ENCODE peak calls at places on chromosome 13, in five cellular contexts. L is activated T-cell treated with anti-CD3 and anti-CD28 coated beads, Interleukin-2, amount 50 U/mL, for 72 hours; R is H54; E is NCI-H1092 treated with DMSO at 0.1 percent for 48 hours; B is tibial artery. K is an unnamed sample.

GRCh38 chr13:50015263-50015662 is at the start of gene KCNRG:
- DNase-seq in L (no peak), R (no peak), E (no peak), B (no peak), K (no peak)

GRCh38 chr13:40152145-40152544 is 496.7 kb downstream of the COG6 start:
- DNase-seq in L (no peak), R (peak), E (no peak), B (peak), K (peak)

GRCh38 chr13:37074703-37075102 is 15.2 kb upstream of the SUPT20H start:
- DNase-seq in L (no peak), R (no peak), E (peak), B (no peak), K (peak)

GRCh38 chr13:42075517-42075916 is 27.1 kb downstream of the DGKH start:
- DNase-seq in L (no peak), R (no peak), E (no peak), B (no peak), K (no peak)

GRCh38 chr13:108777421-108778420 is 148.3 kb downstream of the MYO16 start:
- DNase-seq in L (no peak), R (no peak), E (no peak), B (no peak), K (no peak)

GRCh38 chr13:32956595-32956933 is 59.7 kb upstream of the KL start:
- DNase-seq in L (no peak), R (no peak), E (no peak), B (no peak), K (no peak)

GRCh38 chr13:93700115-93700514 is 473.5 kb downstream of the GPC6 start:
- DNase-seq in L (no peak), R (no peak), E (no peak), B (no peak), K (no peak)

GRCh38 chr13:111486331-111486730 is 165.9 kb downstream of the TEX29 start:
- DNase-seq in L (no peak), R (no peak), E (no peak), B (no peak), K (no peak)

GRCh38 chr13:36447501-36447900 is 15.2 kb downstream of the CCNA1 start:
- DNase-seq in L (no peak), R (no peak), E (no peak), B (no peak), K (no peak)

GRCh38 chr13:87120476-87120875 is 550.7 kb upstream of the SLITRK5 start:
- DNase-seq in L (no peak), R (no peak), E (no peak), B (no peak), K (no peak)

GRCh38 chr13:41386206-41386605 is 71.1 kb upstream of the RGCC start:
- DNase-seq in L (no peak), R (no peak), E (no peak), B (no peak), K (peak)

GRCh38 chr13:91406619-91407018 is 8.2 kb downstream of the GPC5 start:
- DNase-seq in L (peak), R (no peak), E (peak), B (no peak), K (peak)

GRCh38 chr13:38213307-38213706 is 136.3 kb upstream of the UFM1 start:
- DNase-seq in L (no peak), R (no peak), E (no peak), B (no peak), K (no peak)

GRCh38 chr13:43786766-43787517 is at the start of gene ENOX1:
- DNase-seq in L (peak), R (peak), E (peak), B (peak), K (peak)

GRCh38 chr13:36090592-36090991 is 40.6 kb downstream of the DCLK1 start:
- DNase-seq in L (no peak), R (no peak), E (no peak), B (peak), K (no peak)

GRCh38 chr13:99911069-99911964 is 60.2 kb downstream of the ZIC5 start:
- DNase-seq in L (no peak), R (no peak), E (peak), B (no peak), K (no peak)

GRCh38 chr13:47454986-47455385 is 546.1 kb downstream of the SUCLA2 start:
- DNase-seq in L (no peak), R (no peak), E (no peak), B (no peak), K (no peak)

GRCh38 chr13:28396053-28396452 is 98.9 kb downstream of the FLT1 start:
- DNase-seq in L (no peak), R (no peak), E (no peak), B (no peak), K (no peak)

GRCh38 chr13:63408227-63409202 is 1992.9 kb upstream of the PCDH20 start:
- DNase-seq in L (no peak), R (no peak), E (peak), B (no peak), K (no peak)

GRCh38 chr13:37910790-37911189 is 41.2 kb upstream of the TRPC4 start:
- DNase-seq in L (no peak), R (no peak), E (no peak), B (no peak), K (no peak)

GRCh38 chr13:32713397-32713796 is 127.1 kb downstream of the PDS5B start:
- DNase-seq in L (no peak), R (no peak), E (no peak), B (no peak), K (no peak)

GRCh38 chr13:75704942-75705320 is 68.8 kb downstream of the LMO7 start:
- DNase-seq in L (no peak), R (no peak), E (no peak), B (no peak), K (no peak)

GRCh38 chr13:103140001-103140671 is 73.9 kb upstream of the SLC10A2 start:
- DNase-seq in L (no peak), R (peak), E (peak), B (no peak), K (peak)

GRCh38 chr13:100887729-100888151 is 213.1 kb upstream of the TMTC4 start:
- DNase-seq in L (no peak), R (no peak), E (no peak), B (no peak), K (peak)

GRCh38 chr13:62320129-62320724 is 904.6 kb upstream of the PCDH20 start:
- DNase-seq in L (no peak), R (no peak), E (peak), B (no peak), K (peak)

GRCh38 chr13:35923347-35923746 is 207.8 kb downstream of the DCLK1 start:
- DNase-seq in L (no peak), R (peak), E (no peak), B (no peak), K (peak)

GRCh38 chr13:110001622-110002275 is 215.4 kb upstream of the IRS2 start:
- DNase-seq in L (no peak), R (no peak), E (no peak), B (no peak), K (no peak)

GRCh38 chr13:111139874-111140561 is 24.9 kb downstream of the ARHGEF7 start:
- DNase-seq in L (no peak), R (no peak), E (peak), B (no peak), K (no peak)

GRCh38 chr13:76717092-76717491 is 169.1 kb downstream of the KCTD12 start:
- DNase-seq in L (no peak), R (no peak), E (no peak), B (no peak), K (no peak)

GRCh38 chr13:33251131-33251629 is 34.4 kb downstream of the STARD13 start:
- DNase-seq in L (no peak), R (peak), E (no peak), B (no peak), K (peak)

GRCh38 chr13:66805657-66806056 is 424.5 kb downstream of the PCDH9 start:
- DNase-seq in L (no peak), R (no peak), E (peak), B (peak), K (no peak)

GRCh38 chr13:19888799-19889198 is 25.4 kb upstream of the ZMYM5 start:
- DNase-seq in L (no peak), R (no peak), E (peak), B (no peak), K (peak)

GRCh38 chr13:75855847-75856246 is 219.7 kb downstream of the LMO7 start:
- DNase-seq in L (no peak), R (no peak), E (no peak), B (no peak), K (no peak)